ENCODE peak calls at places on chromosomes 4 and X, in five cellular contexts. One of them, this sample, is unnamed.

GRCh38 chr4:74848774-74849173 is 54.5 kb upstream of the BTC start:
- DNase-seq in A673: no peak
- DNase-seq in upper lobe of left lung: no peak
- DNase-seq in heart right ventricle: no peak
- DNase-seq in tibial artery: no peak
- DNase-seq in this sample: no peak

GRCh38 chrX:53188763-53189162 is 36.2 kb downstream of the KDM5C start:
- DNase-seq in A673: no peak
- DNase-seq in upper lobe of left lung: no peak
- DNase-seq in heart right ventricle: no peak
- DNase-seq in tibial artery: no peak
- DNase-seq in this sample: no peak

GRCh38 chr4:110769578-110769977 is 146.7 kb upstream of the PITX2 start:
- DNase-seq in A673: no peak
- DNase-seq in upper lobe of left lung: no peak
- DNase-seq in heart right ventricle: no peak
- DNase-seq in tibial artery: no peak
- DNase-seq in this sample: no peak

GRCh38 chr4:187309456-187309855 is 585.8 kb upstream of the FAT1 start:
- DNase-seq in A673: no peak
- DNase-seq in upper lobe of left lung: no peak
- DNase-seq in heart right ventricle: no peak
- DNase-seq in tibial artery: no peak
- DNase-seq in this sample: no peak

GRCh38 chrX:132092439-132093065 is 35.3 kb downstream of the FRMD7 start:
- DNase-seq in A673: peak
- DNase-seq in upper lobe of left lung: no peak
- DNase-seq in heart right ventricle: no peak
- DNase-seq in tibial artery: peak
- DNase-seq in this sample: peak

GRCh38 chr4:74344031-74344430 is 20.9 kb upstream of the EREG start:
- DNase-seq in A673: no peak
- DNase-seq in upper lobe of left lung: no peak
- DNase-seq in heart right ventricle: no peak
- DNase-seq in tibial artery: no peak
- DNase-seq in this sample: no peak

GRCh38 chr4:94325835-94326234 is 16.8 kb downstream of the HPGDS start:
- DNase-seq in A673: no peak
- DNase-seq in upper lobe of left lung: no peak
- DNase-seq in heart right ventricle: no peak
- DNase-seq in tibial artery: no peak
- DNase-seq in this sample: no peak

GRCh38 chrX:76148753-76149152 is 24.1 kb upstream of the PBDC1 start:
- DNase-seq in A673: peak
- DNase-seq in upper lobe of left lung: no peak
- DNase-seq in heart right ventricle: peak
- DNase-seq in tibial artery: no peak
- DNase-seq in this sample: peak

GRCh38 chrX:129697204-129697829 is 41.5 kb upstream of the XPNPEP2 start:
- DNase-seq in A673: no peak
- DNase-seq in upper lobe of left lung: no peak
- DNase-seq in heart right ventricle: no peak
- DNase-seq in tibial artery: no peak
- DNase-seq in this sample: no peak

GRCh38 chr4:141614878-141615586 is 21.4 kb upstream of the IL15 start:
- DNase-seq in A673: no peak
- DNase-seq in upper lobe of left lung: peak
- DNase-seq in heart right ventricle: no peak
- DNase-seq in tibial artery: no peak
- DNase-seq in this sample: no peak

GRCh38 chr4:101981756-101982155 is 191.2 kb downstream of the BANK1 start:
- DNase-seq in A673: no peak
- DNase-seq in upper lobe of left lung: no peak
- DNase-seq in heart right ventricle: no peak
- DNase-seq in tibial artery: no peak
- DNase-seq in this sample: no peak

GRCh38 chrX:72620550-72621145 is 48.0 kb upstream of the HDAC8 start:
- DNase-seq in A673: peak
- DNase-seq in upper lobe of left lung: no peak
- DNase-seq in heart right ventricle: peak
- DNase-seq in tibial artery: peak
- DNase-seq in this sample: no peak

GRCh38 chr4:153318696-153319320 is 25.7 kb upstream of the MND1 start:
- DNase-seq in A673: peak
- DNase-seq in upper lobe of left lung: no peak
- DNase-seq in heart right ventricle: no peak
- DNase-seq in tibial artery: no peak
- DNase-seq in this sample: no peak

GRCh38 chr4:152421576-152421975 is 114.3 kb downstream of the FBXW7 start:
- DNase-seq in A673: no peak
- DNase-seq in upper lobe of left lung: no peak
- DNase-seq in heart right ventricle: no peak
- DNase-seq in tibial artery: no peak
- DNase-seq in this sample: no peak

GRCh38 chr4:179536694-179537093 is 2094.5 kb upstream of the AGA start:
- DNase-seq in A673: no peak
- DNase-seq in upper lobe of left lung: no peak
- DNase-seq in heart right ventricle: no peak
- DNase-seq in tibial artery: no peak
- DNase-seq in this sample: no peak

GRCh38 chrX:38923451-38923969 is 122.3 kb downstream of the MID1IP1 start:
- DNase-seq in A673: no peak
- DNase-seq in upper lobe of left lung: no peak
- DNase-seq in heart right ventricle: no peak
- DNase-seq in tibial artery: no peak
- DNase-seq in this sample: no peak

GRCh38 chrX:46676399-46677351 is 82.2 kb downstream of the SLC9A7 start:
- DNase-seq in A673: no peak
- DNase-seq in upper lobe of left lung: no peak
- DNase-seq in heart right ventricle: no peak
- DNase-seq in tibial artery: no peak
- DNase-seq in this sample: no peak

GRCh38 chr4:111283066-111283677 is 660.3 kb upstream of the PITX2 start:
- DNase-seq in A673: peak
- DNase-seq in upper lobe of left lung: no peak
- DNase-seq in heart right ventricle: peak
- DNase-seq in tibial artery: peak
- DNase-seq in this sample: no peak

GRCh38 chr4:123398151-123398802 is 1.7 kb downstream of the SPRY1 start:
- DNase-seq in A673: peak
- DNase-seq in upper lobe of left lung: peak
- DNase-seq in heart right ventricle: peak
- DNase-seq in tibial artery: peak
- DNase-seq in this sample: no peak

GRCh38 chr4:119209077-119209476 is 3.4 kb upstream of the USP53 start:
- DNase-seq in A673: peak
- DNase-seq in upper lobe of left lung: no peak
- DNase-seq in heart right ventricle: no peak
- DNase-seq in tibial artery: no peak
- DNase-seq in this sample: no peak

GRCh38 chr4:16827762-16828724 is 70.4 kb downstream of the LDB2 start:
- DNase-seq in A673: no peak
- DNase-seq in upper lobe of left lung: no peak
- DNase-seq in heart right ventricle: peak
- DNase-seq in tibial artery: no peak
- DNase-seq in this sample: no peak

GRCh38 chrX:155563099-155563498 is 49.7 kb downstream of the TMLHE start:
- DNase-seq in A673: no peak
- DNase-seq in upper lobe of left lung: no peak
- DNase-seq in heart right ventricle: no peak
- DNase-seq in tibial artery: no peak
- DNase-seq in this sample: no peak

GRCh38 chr4:2259036-2259540 is 2.8 kb downstream of the MXD4 start:
- DNase-seq in A673: no peak
- DNase-seq in upper lobe of left lung: peak
- DNase-seq in heart right ventricle: no peak
- DNase-seq in tibial artery: peak
- DNase-seq in this sample: peak
- H3K27ac ChIP-seq in A673: no peak
- H3K27ac ChIP-seq in upper lobe of left lung: peak
- H3K27ac ChIP-seq in heart right ventricle: peak
- H3K27ac ChIP-seq in tibial artery: peak
- H3K27ac ChIP-seq in this sample: no peak

GRCh38 chr4:1992468-1993168 is 16.2 kb downstream of the NELFA start:
- DNase-seq in A673: no peak
- DNase-seq in upper lobe of left lung: peak
- DNase-seq in heart right ventricle: no peak
- DNase-seq in tibial artery: no peak
- DNase-seq in this sample: no peak
- TF ChIP-seq CTCF in A673: no peak
- TF ChIP-seq CTCF in upper lobe of left lung: no peak
- TF ChIP-seq CTCF in heart right ventricle: peak
- TF ChIP-seq CTCF in tibial artery: no peak
- TF ChIP-seq CTCF in this sample: no peak

DNA sequence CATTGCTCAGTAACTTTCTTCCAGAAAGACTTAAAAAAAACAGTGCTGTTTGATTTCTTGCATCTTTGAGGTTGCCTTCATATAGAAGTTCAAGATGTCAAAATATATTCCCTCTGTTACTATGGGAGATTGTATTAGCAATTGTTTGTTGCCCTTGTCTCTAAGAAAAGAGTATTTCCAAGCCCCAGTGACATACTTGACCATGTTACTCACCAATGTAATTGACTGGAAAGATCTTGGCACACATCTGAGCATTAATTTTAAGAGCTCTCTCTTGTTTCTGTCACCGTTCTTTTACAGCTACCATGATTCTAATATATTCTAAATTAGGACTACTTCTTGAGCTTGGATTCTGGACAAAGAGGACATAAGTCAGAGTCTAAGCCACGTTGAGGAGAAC is 902.7 kb upstream of the EPHA5 start:
- DNase-seq in A673: no peak
- DNase-seq in upper lobe of left lung: no peak
- DNase-seq in heart right ventricle: no peak
- DNase-seq in tibial artery: no peak
- DNase-seq in this sample: no peak
- H3K27ac ChIP-seq in A673: no peak
- H3K27ac ChIP-seq in upper lobe of left lung: no peak
- H3K27ac ChIP-seq in heart right ventricle: no peak
- H3K27ac ChIP-seq in tibial artery: no peak
- H3K27ac ChIP-seq in this sample: no peak

GRCh38 chr4:158411180-158411721 is 110.4 kb upstream of the RXFP1 start:
- DNase-seq in A673: peak
- DNase-seq in upper lobe of left lung: no peak
- DNase-seq in heart right ventricle: no peak
- DNase-seq in tibial artery: no peak
- DNase-seq in this sample: no peak

GRCh38 chr4:158410272-158410671 is 111.4 kb upstream of the RXFP1 start:
- DNase-seq in A673: peak
- DNase-seq in upper lobe of left lung: no peak
- DNase-seq in heart right ventricle: no peak
- DNase-seq in tibial artery: no peak
- DNase-seq in this sample: no peak
- TF ChIP-seq CTCF in A673: peak
- TF ChIP-seq CTCF in upper lobe of left lung: no peak
- TF ChIP-seq CTCF in heart right ventricle: peak
- TF ChIP-seq CTCF in tibial artery: no peak
- TF ChIP-seq CTCF in this sample: no peak

DNA sequence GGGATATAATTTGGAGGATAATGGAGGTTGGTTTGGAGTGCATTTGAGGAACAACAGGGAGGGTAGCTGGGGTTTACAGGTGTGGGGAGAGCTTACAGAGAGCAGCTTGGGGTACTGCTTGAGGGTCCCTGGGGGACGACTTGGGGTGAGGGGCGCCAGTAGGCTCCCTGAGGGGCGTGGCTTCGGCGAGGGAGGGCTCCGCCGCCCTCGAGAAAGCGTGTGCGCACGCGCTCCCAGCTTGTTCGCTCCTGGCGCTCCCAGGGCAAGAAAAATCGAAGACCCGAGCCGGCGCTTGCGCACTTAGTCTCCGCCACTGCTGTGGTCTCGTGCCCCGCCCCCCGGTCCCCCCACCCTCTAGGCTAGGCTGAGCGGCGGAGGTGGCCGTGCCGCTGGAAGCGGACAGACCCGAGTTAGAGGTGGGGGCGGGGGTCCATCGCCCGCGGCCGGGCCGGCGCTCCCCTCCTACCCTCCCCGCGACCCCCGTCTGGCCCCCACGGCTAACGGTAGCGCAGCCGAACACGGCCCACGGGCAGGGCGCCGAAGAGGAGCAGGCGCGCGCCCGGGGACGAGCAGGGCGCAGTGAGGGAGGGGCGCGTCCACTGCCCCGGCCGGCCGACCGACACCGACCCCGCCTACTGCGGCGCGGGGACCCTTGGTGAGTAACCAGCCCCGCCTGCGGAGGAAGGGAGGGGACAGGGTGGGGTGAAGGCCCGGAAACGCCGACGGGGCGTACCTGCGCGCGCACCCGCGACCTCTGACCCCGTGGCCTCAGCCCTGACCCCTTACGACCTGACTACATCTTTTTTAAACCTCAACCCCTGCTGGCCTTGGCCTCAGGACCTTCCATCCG is 5.4 kb upstream of the CCDC120 start:
- DNase-seq in A673: peak
- DNase-seq in upper lobe of left lung: peak
- DNase-seq in heart right ventricle: peak
- DNase-seq in tibial artery: no peak
- DNase-seq in this sample: peak
- H3K27ac ChIP-seq in A673: peak
- H3K27ac ChIP-seq in upper lobe of left lung: peak
- H3K27ac ChIP-seq in heart right ventricle: peak
- H3K27ac ChIP-seq in tibial artery: peak
- H3K27ac ChIP-seq in this sample: peak

DNA sequence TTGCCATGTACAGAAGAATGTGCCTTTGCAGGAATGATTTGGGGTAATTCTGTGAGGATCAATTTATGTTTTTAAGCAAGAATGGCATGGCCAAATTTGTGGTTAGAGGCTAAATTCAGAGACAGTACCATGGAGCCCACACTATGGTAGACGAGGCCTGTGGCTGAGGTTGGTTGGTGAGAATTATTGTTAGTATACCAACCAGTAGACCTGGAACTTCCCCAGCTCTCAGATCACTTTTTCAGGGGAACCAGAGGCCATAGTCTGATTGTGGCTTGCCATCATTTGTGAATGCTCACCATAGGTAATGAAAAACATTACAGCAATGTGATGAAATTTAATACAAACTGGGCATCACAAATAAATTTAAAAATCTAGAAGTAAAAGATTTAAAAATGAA is 56.3 kb downstream of the SHISA3 start:
- DNase-seq in A673: no peak
- DNase-seq in upper lobe of left lung: no peak
- DNase-seq in heart right ventricle: no peak
- DNase-seq in tibial artery: no peak
- DNase-seq in this sample: no peak
- TF ChIP-seq CTCF in A673: no peak
- TF ChIP-seq CTCF in upper lobe of left lung: no peak
- TF ChIP-seq CTCF in heart right ventricle: no peak
- TF ChIP-seq CTCF in tibial artery: no peak
- TF ChIP-seq CTCF in this sample: no peak

GRCh38 chr4:37455301-37456062 is 210.9 kb downstream of the NWD2 start:
- DNase-seq in A673: no peak
- DNase-seq in upper lobe of left lung: no peak
- DNase-seq in heart right ventricle: no peak
- DNase-seq in tibial artery: no peak
- DNase-seq in this sample: no peak
- H3K27ac ChIP-seq in A673: no peak
- H3K27ac ChIP-seq in upper lobe of left lung: peak
- H3K27ac ChIP-seq in heart right ventricle: no peak
- H3K27ac ChIP-seq in tibial artery: no peak
- H3K27ac ChIP-seq in this sample: no peak